ENCODE peak calls at places on chromosomes 3 and 15, in six cellular contexts. One of them, this sample, is unnamed.

GRCh38 chr15:33926260-33926659 is 42.0 kb upstream of the CHRM5 start:
- DNase-seq in GM23338: no peak
- DNase-seq in MCF 10A: no peak
- DNase-seq in transverse colon: no peak
- DNase-seq in progenitor cell of endocrine pancreas: no peak
- DNase-seq in CD4-positive, alpha-beta T cell: no peak
- DNase-seq in this sample: no peak

GRCh38 chr3:127180859-127181258 is 12.1 kb upstream of the PRR23E start:
- DNase-seq in GM23338: no peak
- DNase-seq in MCF 10A: no peak
- DNase-seq in transverse colon: no peak
- DNase-seq in progenitor cell of endocrine pancreas: no peak
- DNase-seq in CD4-positive, alpha-beta T cell: no peak
- DNase-seq in this sample: no peak

GRCh38 chr3:72372161-72372560 is 476.1 kb downstream of the SHQ1 start:
- DNase-seq in GM23338: no peak
- DNase-seq in MCF 10A: no peak
- DNase-seq in transverse colon: no peak
- DNase-seq in progenitor cell of endocrine pancreas: no peak
- DNase-seq in CD4-positive, alpha-beta T cell: no peak
- DNase-seq in this sample: no peak

GRCh38 chr3:124587053-124587408 is 143.2 kb upstream of the UMPS start:
- DNase-seq in GM23338: peak
- DNase-seq in MCF 10A: no peak
- DNase-seq in transverse colon: no peak
- DNase-seq in progenitor cell of endocrine pancreas: no peak
- DNase-seq in CD4-positive, alpha-beta T cell: no peak
- DNase-seq in this sample: no peak

GRCh38 chr3:15498461-15499214 is 22.9 kb downstream of the COLQ start:
- DNase-seq in GM23338: no peak
- DNase-seq in MCF 10A: no peak
- DNase-seq in transverse colon: no peak
- DNase-seq in progenitor cell of endocrine pancreas: no peak
- DNase-seq in CD4-positive, alpha-beta T cell: no peak
- DNase-seq in this sample: no peak

GRCh38 chr3:143265501-143266070 is 146.0 kb downstream of the CHST2 start:
- DNase-seq in GM23338: no peak
- DNase-seq in MCF 10A: peak
- DNase-seq in transverse colon: no peak
- DNase-seq in progenitor cell of endocrine pancreas: no peak
- DNase-seq in CD4-positive, alpha-beta T cell: no peak
- DNase-seq in this sample: peak

GRCh38 chr3:36147934-36148333 is 232.4 kb upstream of the STAC start:
- DNase-seq in GM23338: no peak
- DNase-seq in MCF 10A: peak
- DNase-seq in transverse colon: no peak
- DNase-seq in progenitor cell of endocrine pancreas: no peak
- DNase-seq in CD4-positive, alpha-beta T cell: no peak
- DNase-seq in this sample: no peak

GRCh38 chr3:134030801-134031619 is 1.3 kb upstream of the SLCO2A1 start:
- DNase-seq in GM23338: no peak
- DNase-seq in MCF 10A: no peak
- DNase-seq in transverse colon: no peak
- DNase-seq in progenitor cell of endocrine pancreas: no peak
- DNase-seq in CD4-positive, alpha-beta T cell: no peak
- DNase-seq in this sample: no peak

GRCh38 chr3:64456674-64457073 is 231.1 kb downstream of the ADAMTS9 start:
- DNase-seq in GM23338: no peak
- DNase-seq in MCF 10A: peak
- DNase-seq in transverse colon: no peak
- DNase-seq in progenitor cell of endocrine pancreas: no peak
- DNase-seq in CD4-positive, alpha-beta T cell: no peak
- DNase-seq in this sample: no peak

GRCh38 chr3:49630784-49631183 is 43.4 kb upstream of the APEH start:
- DNase-seq in GM23338: no peak
- DNase-seq in MCF 10A: no peak
- DNase-seq in transverse colon: no peak
- DNase-seq in progenitor cell of endocrine pancreas: no peak
- DNase-seq in CD4-positive, alpha-beta T cell: no peak
- DNase-seq in this sample: no peak

GRCh38 chr15:98658831-98659699 is 10.7 kb downstream of the IGF1R start:
- DNase-seq in GM23338: peak
- DNase-seq in MCF 10A: peak
- DNase-seq in transverse colon: peak
- DNase-seq in progenitor cell of endocrine pancreas: no peak
- DNase-seq in CD4-positive, alpha-beta T cell: peak
- DNase-seq in this sample: peak

GRCh38 chr3:184005981-184006507 is 11.6 kb downstream of the ABCC5 start:
- DNase-seq in GM23338: peak
- DNase-seq in MCF 10A: peak
- DNase-seq in transverse colon: peak
- DNase-seq in progenitor cell of endocrine pancreas: no peak
- DNase-seq in CD4-positive, alpha-beta T cell: peak
- DNase-seq in this sample: peak

GRCh38 chr3:126414961-126415660 is 20.4 kb downstream of the CFAP100 start:
- DNase-seq in GM23338: no peak
- DNase-seq in MCF 10A: no peak
- DNase-seq in transverse colon: no peak
- DNase-seq in progenitor cell of endocrine pancreas: no peak
- DNase-seq in CD4-positive, alpha-beta T cell: no peak
- DNase-seq in this sample: no peak

DNA sequence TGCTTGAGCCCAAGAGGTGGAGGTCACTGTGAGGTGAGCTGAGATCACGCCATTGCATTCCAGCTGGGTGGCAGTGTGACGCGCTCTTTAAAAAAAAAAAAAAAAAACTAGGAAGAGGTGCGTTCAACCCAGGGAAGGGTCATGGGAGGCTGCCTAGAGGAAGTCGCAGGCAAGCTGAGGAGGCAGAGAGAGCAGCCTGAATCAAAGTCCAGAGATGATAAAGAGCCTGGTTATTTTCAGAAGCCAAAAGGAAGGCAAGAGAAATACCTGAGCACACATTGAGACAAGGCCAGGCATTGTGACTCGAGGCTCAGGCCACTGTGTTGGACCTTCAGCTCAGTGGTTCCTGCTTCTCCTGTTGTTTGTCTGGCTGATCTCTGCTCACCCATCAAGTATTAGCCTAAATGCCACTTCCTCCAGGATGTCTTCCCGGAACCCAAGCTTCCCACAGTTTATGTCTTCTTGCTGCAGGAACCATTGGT is 16.1 kb upstream of the GCNT3 start:
- DNase-seq in GM23338: no peak
- DNase-seq in MCF 10A: no peak
- DNase-seq in transverse colon: peak
- DNase-seq in progenitor cell of endocrine pancreas: no peak
- DNase-seq in CD4-positive, alpha-beta T cell: no peak
- DNase-seq in this sample: no peak
- TF ChIP-seq CTCF in GM23338: no peak
- TF ChIP-seq CTCF in MCF 10A: no peak
- TF ChIP-seq CTCF in transverse colon: no peak
- TF ChIP-seq CTCF in progenitor cell of endocrine pancreas: no peak
- TF ChIP-seq CTCF in CD4-positive, alpha-beta T cell: no peak
- TF ChIP-seq CTCF in this sample: no peak

DNA sequence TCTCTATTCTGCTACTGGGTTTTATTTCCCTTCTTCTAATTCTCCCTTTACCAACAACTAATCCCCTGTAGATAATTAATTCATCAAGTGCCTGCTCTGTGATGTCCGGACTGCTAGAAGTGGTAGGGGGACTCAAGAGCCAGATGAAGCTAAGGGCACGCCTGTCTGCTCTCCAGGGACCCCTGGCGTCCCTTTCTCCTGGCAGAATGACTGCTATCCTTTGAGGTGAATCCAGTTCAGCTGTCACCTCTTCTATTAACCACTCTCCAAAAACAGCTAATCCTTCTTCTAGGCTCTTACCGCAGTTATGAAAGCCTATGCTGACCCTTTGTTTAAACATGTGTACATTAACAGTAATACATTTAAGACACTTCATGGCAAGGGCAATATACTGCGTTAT is 1.4 kb upstream of the CHRNA7 start:
- DNase-seq in GM23338: peak
- DNase-seq in MCF 10A: no peak
- DNase-seq in transverse colon: no peak
- DNase-seq in progenitor cell of endocrine pancreas: no peak
- DNase-seq in CD4-positive, alpha-beta T cell: no peak
- DNase-seq in this sample: no peak
- TF ChIP-seq CTCF in GM23338: no peak
- TF ChIP-seq CTCF in MCF 10A: no peak
- TF ChIP-seq CTCF in transverse colon: no peak
- TF ChIP-seq CTCF in progenitor cell of endocrine pancreas: no peak
- TF ChIP-seq CTCF in CD4-positive, alpha-beta T cell: no peak
- TF ChIP-seq CTCF in this sample: no peak

GRCh38 chr15:75597667-75598341 is 18.7 kb upstream of the PTPN9 start:
- DNase-seq in GM23338: peak
- DNase-seq in MCF 10A: peak
- DNase-seq in transverse colon: no peak
- DNase-seq in progenitor cell of endocrine pancreas: no peak
- DNase-seq in CD4-positive, alpha-beta T cell: no peak
- DNase-seq in this sample: peak
- TF ChIP-seq CTCF in GM23338: peak
- TF ChIP-seq CTCF in MCF 10A: peak
- TF ChIP-seq CTCF in transverse colon: peak
- TF ChIP-seq CTCF in progenitor cell of endocrine pancreas: peak
- TF ChIP-seq CTCF in CD4-positive, alpha-beta T cell: peak
- TF ChIP-seq CTCF in this sample: peak

GRCh38 chr3:165193392-165194268 is 2.6 kb downstream of the SLITRK3 start:
- DNase-seq in GM23338: peak
- DNase-seq in MCF 10A: no peak
- DNase-seq in transverse colon: no peak
- DNase-seq in progenitor cell of endocrine pancreas: no peak
- DNase-seq in CD4-positive, alpha-beta T cell: no peak
- DNase-seq in this sample: no peak

GRCh38 chr3:165192610-165193192 is 3.5 kb downstream of the SLITRK3 start:
- DNase-seq in GM23338: peak
- DNase-seq in MCF 10A: no peak
- DNase-seq in transverse colon: no peak
- DNase-seq in progenitor cell of endocrine pancreas: no peak
- DNase-seq in CD4-positive, alpha-beta T cell: no peak
- DNase-seq in this sample: no peak

GRCh38 chr3:165194477-165195135 is 1.6 kb downstream of the SLITRK3 start:
- DNase-seq in GM23338: peak
- DNase-seq in MCF 10A: no peak
- DNase-seq in transverse colon: no peak
- DNase-seq in progenitor cell of endocrine pancreas: no peak
- DNase-seq in CD4-positive, alpha-beta T cell: no peak
- DNase-seq in this sample: no peak

GRCh38 chr3:165188452-165188851 is 7.7 kb downstream of the SLITRK3 start:
- DNase-seq in GM23338: no peak
- DNase-seq in MCF 10A: no peak
- DNase-seq in transverse colon: no peak
- DNase-seq in progenitor cell of endocrine pancreas: no peak
- DNase-seq in CD4-positive, alpha-beta T cell: no peak
- DNase-seq in this sample: no peak

DNA sequence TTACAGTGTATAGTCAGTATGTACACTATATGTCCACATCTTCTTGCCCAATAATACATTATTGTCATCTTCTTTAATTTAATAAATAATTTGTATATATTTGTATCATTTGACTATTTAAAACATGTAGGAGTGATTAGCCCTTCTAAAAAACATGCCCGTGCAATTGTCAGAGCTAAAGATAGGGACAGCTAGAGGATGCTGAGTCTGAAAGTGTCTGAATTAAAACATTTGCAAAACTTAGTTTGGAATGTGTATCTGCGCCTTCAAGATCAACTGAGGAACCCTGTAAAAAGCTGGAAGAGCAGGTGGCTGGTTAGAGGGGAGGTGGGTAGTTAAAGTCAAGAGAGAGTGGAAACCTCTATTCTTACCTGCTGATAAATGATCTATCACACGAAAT is 4.7 kb downstream of the SLITRK3 start:
- DNase-seq in GM23338: no peak
- DNase-seq in MCF 10A: no peak
- DNase-seq in transverse colon: no peak
- DNase-seq in progenitor cell of endocrine pancreas: no peak
- DNase-seq in CD4-positive, alpha-beta T cell: no peak
- DNase-seq in this sample: no peak
- TF ChIP-seq CTCF in GM23338: no peak
- TF ChIP-seq CTCF in MCF 10A: no peak
- TF ChIP-seq CTCF in transverse colon: no peak
- TF ChIP-seq CTCF in progenitor cell of endocrine pancreas: no peak
- TF ChIP-seq CTCF in CD4-positive, alpha-beta T cell: no peak
- TF ChIP-seq CTCF in this sample: no peak

GRCh38 chr3:71018794-71019193 is 564.7 kb downstream of the FOXP1 start:
- DNase-seq in GM23338: no peak
- DNase-seq in MCF 10A: no peak
- DNase-seq in transverse colon: no peak
- DNase-seq in progenitor cell of endocrine pancreas: no peak
- DNase-seq in CD4-positive, alpha-beta T cell: no peak
- DNase-seq in this sample: no peak

GRCh38 chr3:71010731-71011455 is 572.6 kb downstream of the FOXP1 start:
- DNase-seq in GM23338: no peak
- DNase-seq in MCF 10A: no peak
- DNase-seq in transverse colon: no peak
- DNase-seq in progenitor cell of endocrine pancreas: no peak
- DNase-seq in CD4-positive, alpha-beta T cell: no peak
- DNase-seq in this sample: no peak

GRCh38 chr3:71011565-71012287 is 571.8 kb downstream of the FOXP1 start:
- DNase-seq in GM23338: no peak
- DNase-seq in MCF 10A: peak
- DNase-seq in transverse colon: no peak
- DNase-seq in progenitor cell of endocrine pancreas: no peak
- DNase-seq in CD4-positive, alpha-beta T cell: no peak
- DNase-seq in this sample: no peak

GRCh38 chr3:71012971-71013370 is 570.6 kb downstream of the FOXP1 start:
- DNase-seq in GM23338: no peak
- DNase-seq in MCF 10A: no peak
- DNase-seq in transverse colon: no peak
- DNase-seq in progenitor cell of endocrine pancreas: no peak
- DNase-seq in CD4-positive, alpha-beta T cell: no peak
- DNase-seq in this sample: no peak

GRCh38 chr3:71016141-71016845 is 567.2 kb downstream of the FOXP1 start:
- DNase-seq in GM23338: no peak
- DNase-seq in MCF 10A: no peak
- DNase-seq in transverse colon: no peak
- DNase-seq in progenitor cell of endocrine pancreas: no peak
- DNase-seq in CD4-positive, alpha-beta T cell: no peak
- DNase-seq in this sample: peak
- TF ChIP-seq CTCF in GM23338: no peak
- TF ChIP-seq CTCF in MCF 10A: no peak
- TF ChIP-seq CTCF in transverse colon: no peak
- TF ChIP-seq CTCF in progenitor cell of endocrine pancreas: no peak
- TF ChIP-seq CTCF in CD4-positive, alpha-beta T cell: no peak
- TF ChIP-seq CTCF in this sample: no peak

GRCh38 chr15:85579957-85580694 is 199.7 kb downstream of the AKAP13 start:
- DNase-seq in GM23338: no peak
- DNase-seq in MCF 10A: no peak
- DNase-seq in transverse colon: peak
- DNase-seq in progenitor cell of endocrine pancreas: no peak
- DNase-seq in CD4-positive, alpha-beta T cell: no peak
- DNase-seq in this sample: peak
- TF ChIP-seq CTCF in GM23338: no peak
- TF ChIP-seq CTCF in MCF 10A: no peak
- TF ChIP-seq CTCF in transverse colon: peak
- TF ChIP-seq CTCF in progenitor cell of endocrine pancreas: no peak
- TF ChIP-seq CTCF in CD4-positive, alpha-beta T cell: no peak
- TF ChIP-seq CTCF in this sample: no peak

GRCh38 chr3:13229291-13229949 is 156.2 kb upstream of the IQSEC1 start:
- DNase-seq in GM23338: peak
- DNase-seq in MCF 10A: peak
- DNase-seq in transverse colon: no peak
- DNase-seq in progenitor cell of endocrine pancreas: no peak
- DNase-seq in CD4-positive, alpha-beta T cell: no peak
- DNase-seq in this sample: peak
- TF ChIP-seq CTCF in GM23338: peak
- TF ChIP-seq CTCF in MCF 10A: peak
- TF ChIP-seq CTCF in transverse colon: no peak
- TF ChIP-seq CTCF in progenitor cell of endocrine pancreas: peak
- TF ChIP-seq CTCF in CD4-positive, alpha-beta T cell: no peak
- TF ChIP-seq CTCF in this sample: peak

This sample was measured in fibroblast of the aortic adventitia.